ENCODE peak calls at places on chromosomes 7 and 10, in five cellular contexts. P is H9, I is sigmoid colon, E is AG04449, Z is choroid plexus epithelial cell. T is an unnamed sample.

GRCh38 chr7:21293771-21294170 is 134.1 kb upstream of the SP4 start:
- DNase-seq in P (no peak), I (no peak), E (no peak), Z (no peak), T (no peak)

GRCh38 chr10:116766241-116767198 is 24.2 kb upstream of the HSPA12A start:
- DNase-seq in P (no peak), I (peak), E (no peak), Z (no peak), T (no peak)

GRCh38 chr10:3287566-3288445 is 115.2 kb upstream of the PITRM1 start:
- DNase-seq in P (no peak), I (no peak), E (no peak), Z (no peak), T (peak)

GRCh38 chr7:65216469-65216868 is 157.2 kb upstream of the ZNF92 start:
- DNase-seq in P (peak), I (no peak), E (no peak), Z (peak), T (no peak)

GRCh38 chr10:80137926-80138325 is 5.4 kb downstream of the PLAC9 start:
- DNase-seq in P (no peak), I (no peak), E (no peak), Z (no peak), T (no peak)

GRCh38 chr10:132506711-132507466 is 30.7 kb upstream of the INPP5A start:
- DNase-seq in P (peak), I (peak), E (peak), Z (no peak), T (no peak)

GRCh38 chr7:129095258-129095657 is 40.3 kb upstream of the TNPO3 start:
- DNase-seq in P (no peak), I (no peak), E (no peak), Z (no peak), T (no peak)

GRCh38 chr10:88157981-88158465 is 294.6 kb downstream of the PTEN start:
- DNase-seq in P (no peak), I (peak), E (peak), Z (peak), T (no peak)

GRCh38 chr10:70459771-70460490 is 18.4 kb upstream of the NODAL start:
- DNase-seq in P (peak), I (no peak), E (no peak), Z (no peak), T (no peak)

GRCh38 chr10:112658900-112659328 is 211.9 kb downstream of the VTI1A start:
- DNase-seq in P (no peak), I (no peak), E (peak), Z (peak), T (no peak)

GRCh38 chr7:116259821-116260440 is 49.6 kb downstream of the TES start:
- DNase-seq in P (no peak), I (no peak), E (peak), Z (peak), T (no peak)

GRCh38 chr10:71285180-71285545 is 33.9 kb upstream of the SLC29A3 start:
- DNase-seq in P (peak), I (no peak), E (no peak), Z (peak), T (no peak)

GRCh38 chr7:42618649-42619315 is 293.1 kb downstream of the C7orf25 start:
- DNase-seq in P (no peak), I (no peak), E (no peak), Z (no peak), T (no peak)

GRCh38 chr7:12303096-12303495 is 92.0 kb downstream of the TMEM106B start:
- DNase-seq in P (no peak), I (no peak), E (no peak), Z (no peak), T (no peak)

GRCh38 chr10:62662471-62662870 is 142.0 kb upstream of the ADO start:
- DNase-seq in P (no peak), I (no peak), E (no peak), Z (no peak), T (no peak)

GRCh38 chr10:21032587-21033319 is 135.6 kb upstream of the NEBL start:
- DNase-seq in P (no peak), I (no peak), E (no peak), Z (no peak), T (no peak)

GRCh38 chr7:132767378-132767777 is 191.1 kb upstream of the PLXNA4 start:
- DNase-seq in P (no peak), I (no peak), E (no peak), Z (no peak), T (peak)

GRCh38 chr7:6423942-6424701 is 23.6 kb downstream of the DAGLB start:
- DNase-seq in P (no peak), I (no peak), E (no peak), Z (peak), T (no peak)

GRCh38 chr7:1931248-1931950 is 261.3 kb downstream of the ELFN1 start:
- DNase-seq in P (no peak), I (no peak), E (no peak), Z (peak), T (no peak)

GRCh38 chr10:35546824-35547225 is 58.3 kb upstream of the GJD4 start:
- DNase-seq in P (no peak), I (no peak), E (peak), Z (peak), T (no peak)

GRCh38 chr10:22821501-22821900 is 106.4 kb upstream of the ARMC3 start:
- DNase-seq in P (no peak), I (no peak), E (no peak), Z (peak), T (no peak)

GRCh38 chr10:64468219-64468618 is 947.0 kb downstream of the REEP3 start:
- DNase-seq in P (no peak), I (no peak), E (no peak), Z (no peak), T (no peak)

DNA sequence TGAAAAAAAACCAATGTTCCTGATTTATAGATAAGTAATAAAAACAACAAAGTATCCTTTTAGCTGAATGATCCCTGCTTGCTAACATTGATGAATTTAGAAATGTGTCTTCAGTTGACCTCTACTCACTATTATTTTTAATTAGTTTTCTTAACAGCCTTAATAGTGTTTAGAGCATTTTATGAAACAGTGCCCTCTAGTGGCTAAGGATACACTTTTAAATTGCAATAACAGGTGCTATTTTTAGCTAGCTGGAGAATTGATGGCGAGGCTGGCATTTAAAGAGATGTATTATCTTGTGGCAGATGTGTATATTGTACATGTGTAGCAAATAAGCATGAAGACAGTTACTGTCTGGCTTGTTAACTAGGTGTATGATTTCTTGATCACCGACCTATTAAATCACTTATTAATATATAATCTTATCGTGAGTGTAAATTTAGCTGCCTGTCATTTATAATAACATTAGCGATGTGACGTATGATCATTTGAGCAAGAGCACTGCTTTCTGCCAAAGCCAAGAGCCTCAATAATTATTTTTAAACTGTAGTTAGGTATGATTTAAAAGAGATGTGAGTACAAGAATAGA is 451.9 kb downstream of the DPP6 start:
- DNase-seq in P (no peak), I (no peak), E (no peak), Z (peak), T (no peak)
- TF ChIP-seq CTCF in P (peak), I (no peak), E (no peak), Z (peak), T (peak)

DNA sequence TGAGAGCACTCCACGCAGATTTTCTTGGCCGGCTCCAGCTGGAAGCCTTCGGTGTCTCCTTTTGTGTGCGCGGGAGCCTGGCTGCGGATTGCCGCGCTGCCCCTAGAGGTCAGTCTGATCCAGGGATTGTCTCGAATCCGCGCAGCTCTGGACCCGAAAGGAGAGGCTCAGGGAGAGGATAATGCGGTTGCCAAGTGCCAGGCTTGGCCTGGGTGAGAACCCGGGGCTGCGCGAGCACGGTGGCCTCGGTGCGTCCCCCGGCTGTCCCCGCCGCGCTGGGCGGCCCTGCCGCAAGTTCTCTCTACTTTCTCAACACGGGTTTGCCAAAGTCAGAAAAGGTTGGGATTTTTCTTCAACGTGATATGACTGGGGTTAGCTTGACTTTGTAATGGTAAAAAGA is 140.9 kb downstream of the ADCYAP1R1 start:
- DNase-seq in P (peak), I (no peak), E (no peak), Z (peak), T (no peak)
- TF ChIP-seq CTCF in P (peak), I (no peak), E (peak), Z (peak), T (peak)

GRCh38 chr10:102613761-102614160 is 30.5 kb upstream of the TRIM8 start:
- DNase-seq in P (no peak), I (peak), E (no peak), Z (no peak), T (no peak)

GRCh38 chr10:102616071-102616770 is 28.1 kb upstream of the TRIM8 start:
- DNase-seq in P (no peak), I (peak), E (no peak), Z (no peak), T (no peak)

GRCh38 chr10:102617041-102617440 is 27.2 kb upstream of the TRIM8 start:
- DNase-seq in P (no peak), I (no peak), E (no peak), Z (no peak), T (no peak)

GRCh38 chr10:102614888-102615287 is 29.4 kb upstream of the TRIM8 start:
- DNase-seq in P (no peak), I (no peak), E (no peak), Z (no peak), T (no peak)

GRCh38 chr10:102615361-102615760 is 28.9 kb upstream of the TRIM8 start:
- DNase-seq in P (peak), I (no peak), E (no peak), Z (no peak), T (no peak)
- TF ChIP-seq CTCF in P (peak), I (no peak), E (peak), Z (peak), T (peak)

GRCh38 chr7:32036557-32036956 is 33.6 kb downstream of the PDE1C start:
- DNase-seq in P (no peak), I (no peak), E (no peak), Z (no peak), T (no peak)

GRCh38 chr7:32037650-32038198 is 32.5 kb downstream of the PDE1C start:
- DNase-seq in P (no peak), I (no peak), E (no peak), Z (no peak), T (no peak)

GRCh38 chr7:32043688-32044087 is 26.5 kb downstream of the PDE1C start:
- DNase-seq in P (no peak), I (no peak), E (peak), Z (no peak), T (no peak)

GRCh38 chr7:32042900-32043299 is 27.3 kb downstream of the PDE1C start:
- DNase-seq in P (no peak), I (no peak), E (no peak), Z (no peak), T (no peak)

GRCh38 chr7:32039000-32039756 is 31.0 kb downstream of the PDE1C start:
- DNase-seq in P (no peak), I (no peak), E (no peak), Z (no peak), T (no peak)
- TF ChIP-seq CTCF in P (peak), I (no peak), E (no peak), Z (no peak), T (peak)

DNA sequence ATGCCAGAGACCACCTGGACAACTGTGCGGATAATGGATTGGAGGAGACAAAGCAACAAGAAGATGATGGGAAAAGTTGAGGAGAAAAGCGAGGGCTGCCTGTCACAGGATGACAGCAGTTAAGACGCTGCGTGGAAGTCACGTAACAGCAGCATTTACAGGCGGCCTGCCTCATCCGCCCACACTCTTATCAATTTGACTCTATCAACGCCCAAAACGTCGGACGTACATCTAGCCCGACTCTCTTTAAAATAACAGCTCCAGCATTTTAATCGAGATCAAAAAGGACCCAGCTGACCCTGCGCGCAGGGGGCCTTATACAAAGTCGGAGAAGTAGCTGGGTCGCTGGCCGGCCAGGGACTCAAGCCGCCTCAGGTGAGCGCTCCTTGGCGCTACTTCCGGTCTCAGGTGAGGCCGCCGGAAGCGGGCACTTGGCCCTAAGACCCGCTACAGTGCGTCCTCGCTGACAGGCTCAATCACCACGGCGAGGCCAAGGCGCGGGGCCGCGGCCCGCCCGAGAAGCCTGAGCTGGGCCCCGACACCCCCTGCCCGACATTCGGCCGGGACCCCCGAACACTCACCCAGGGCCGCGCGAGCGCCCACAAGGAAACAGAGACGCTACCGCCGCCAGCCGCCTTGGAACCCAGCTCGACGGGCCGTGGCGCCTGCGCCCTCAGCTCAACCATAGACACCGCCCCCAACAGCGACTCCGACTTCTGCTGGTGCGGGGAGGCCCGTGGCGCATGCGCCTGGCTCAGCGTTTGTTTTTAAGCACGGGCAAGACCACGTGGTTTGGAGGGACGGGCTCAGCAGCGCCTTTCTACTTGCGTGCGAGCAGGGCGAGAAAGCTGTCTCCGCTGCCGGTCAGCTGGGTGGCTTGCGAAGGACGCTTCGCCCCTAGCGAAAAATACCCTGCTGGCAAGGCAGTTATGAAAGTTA is at the start of gene ERCC6:
- DNase-seq in P (peak), I (peak), E (peak), Z (peak), T (peak)
- TF ChIP-seq CTCF in P (no peak), I (no peak), E (no peak), Z (peak), T (no peak)

DNA sequence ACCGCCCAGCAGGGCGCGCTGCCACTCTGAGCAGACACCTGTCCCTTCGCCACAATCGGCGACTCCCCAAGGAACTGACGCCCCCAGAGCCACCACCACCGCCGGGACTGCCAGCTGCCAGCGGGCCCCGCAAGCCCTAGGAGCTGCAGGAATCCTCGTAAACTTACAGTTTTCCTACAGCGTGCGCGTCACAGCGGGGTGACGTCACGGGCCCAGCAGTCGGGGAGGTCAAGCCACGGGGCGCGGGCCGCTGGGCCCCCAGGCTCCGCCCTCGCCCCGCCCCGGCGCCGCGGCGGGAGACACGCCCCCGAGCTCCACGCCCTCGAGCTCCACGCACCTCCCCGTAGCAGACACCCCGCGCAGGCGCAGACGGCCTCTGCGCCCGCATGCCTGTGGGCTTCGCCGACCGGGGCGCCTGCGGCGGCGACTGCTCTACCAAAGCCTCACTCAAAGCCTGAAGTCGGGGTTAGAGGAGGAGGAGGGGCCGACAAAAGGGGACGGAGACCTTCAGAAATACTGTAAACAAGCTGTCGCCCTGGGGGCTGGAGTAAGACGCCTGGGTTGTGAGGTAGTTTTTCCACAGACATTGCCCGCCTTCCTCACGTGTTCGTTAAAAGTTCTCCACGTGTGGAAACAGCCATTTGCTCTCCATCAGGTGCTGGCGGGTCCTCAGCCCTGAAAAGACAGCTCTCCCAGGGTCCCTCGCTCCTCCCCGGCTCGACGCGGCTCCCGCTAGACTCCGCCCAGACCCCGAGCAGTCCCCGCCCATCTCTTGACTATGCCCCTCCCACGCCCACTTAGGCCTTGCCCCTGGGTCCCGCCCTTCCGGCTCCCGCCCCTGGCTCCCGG is at the start of gene ZNF438:
- DNase-seq in P (peak), I (peak), E (peak), Z (peak), T (peak)
- TF ChIP-seq CTCF in P (no peak), I (peak), E (peak), Z (peak), T (peak)

T was measured in osteocyte.